ENCODE peak calls at places on chromosomes 7 and 10, in eight cellular contexts. One of them, this sample, is unnamed.
A peak's percentile ranks its signal among the peaks of the same experiment; 100 is the strongest.

GRCh38 chr7:128381161-128381821 is 19.8 kb upstream of the PRRT4 start:
- DNase-seq in stomach: no peak
- DNase-seq in PC-9: peak; percentile 27
- DNase-seq in SJCRH30: peak; percentile 68
- DNase-seq in ovary: no peak
- DNase-seq in cardiac muscle cell: no peak
- DNase-seq in CD8-positive, alpha-beta memory T cell: no peak
- DNase-seq in mucosa of descending colon: no peak
- DNase-seq in this sample: peak; percentile 69

GRCh38 chr10:10869592-10869991 is 148.1 kb upstream of the CELF2 start:
- DNase-seq in stomach: no peak
- DNase-seq in PC-9: peak; percentile 11
- DNase-seq in SJCRH30: peak; percentile 23
- DNase-seq in ovary: no peak
- DNase-seq in cardiac muscle cell: peak; percentile 63
- DNase-seq in CD8-positive, alpha-beta memory T cell: no peak
- DNase-seq in mucosa of descending colon: no peak
- DNase-seq in this sample: peak; percentile 17

GRCh38 chr7:70612811-70613210 is 519.1 kb upstream of the GALNT17 start:
- DNase-seq in stomach: no peak
- DNase-seq in PC-9: no peak
- DNase-seq in SJCRH30: no peak
- DNase-seq in ovary: no peak
- DNase-seq in cardiac muscle cell: no peak
- DNase-seq in CD8-positive, alpha-beta memory T cell: no peak
- DNase-seq in mucosa of descending colon: no peak
- DNase-seq in this sample: no peak

GRCh38 chr7:132419538-132419937 is 156.7 kb downstream of the PLXNA4 start:
- DNase-seq in stomach: no peak
- DNase-seq in PC-9: no peak
- DNase-seq in SJCRH30: peak; percentile 24
- DNase-seq in ovary: no peak
- DNase-seq in cardiac muscle cell: peak; percentile 86
- DNase-seq in CD8-positive, alpha-beta memory T cell: no peak
- DNase-seq in mucosa of descending colon: no peak
- DNase-seq in this sample: no peak

GRCh38 chr7:78395298-78396120 is 596.9 kb downstream of the PHTF2 start:
- DNase-seq in stomach: no peak
- DNase-seq in PC-9: no peak
- DNase-seq in SJCRH30: no peak
- DNase-seq in ovary: no peak
- DNase-seq in cardiac muscle cell: no peak
- DNase-seq in CD8-positive, alpha-beta memory T cell: no peak
- DNase-seq in mucosa of descending colon: no peak
- DNase-seq in this sample: no peak

GRCh38 chr7:44264221-44264956 is 61.0 kb downstream of the CAMK2B start:
- DNase-seq in stomach: no peak
- DNase-seq in PC-9: peak; percentile 95
- DNase-seq in SJCRH30: no peak
- DNase-seq in ovary: no peak
- DNase-seq in cardiac muscle cell: no peak
- DNase-seq in CD8-positive, alpha-beta memory T cell: no peak
- DNase-seq in mucosa of descending colon: no peak
- DNase-seq in this sample: no peak

GRCh38 chr10:4382811-4383210 is 443.2 kb upstream of the AKR1E2 start:
- DNase-seq in stomach: no peak
- DNase-seq in PC-9: no peak
- DNase-seq in SJCRH30: peak; percentile 27
- DNase-seq in ovary: no peak
- DNase-seq in cardiac muscle cell: no peak
- DNase-seq in CD8-positive, alpha-beta memory T cell: no peak
- DNase-seq in mucosa of descending colon: no peak
- DNase-seq in this sample: no peak

GRCh38 chr10:61283066-61283465 is 170.1 kb downstream of the TMEM26 start:
- DNase-seq in stomach: no peak
- DNase-seq in PC-9: no peak
- DNase-seq in SJCRH30: peak; percentile 13
- DNase-seq in ovary: no peak
- DNase-seq in cardiac muscle cell: no peak
- DNase-seq in CD8-positive, alpha-beta memory T cell: no peak
- DNase-seq in mucosa of descending colon: no peak
- DNase-seq in this sample: no peak

GRCh38 chr10:23869548-23869947 is 339.4 kb upstream of the KIAA1217 start:
- DNase-seq in stomach: no peak
- DNase-seq in PC-9: no peak
- DNase-seq in SJCRH30: no peak
- DNase-seq in ovary: no peak
- DNase-seq in cardiac muscle cell: no peak
- DNase-seq in CD8-positive, alpha-beta memory T cell: no peak
- DNase-seq in mucosa of descending colon: no peak
- DNase-seq in this sample: no peak

GRCh38 chr7:100372256-100372655 is 1.0 kb upstream of the PILRA start:
- DNase-seq in stomach: no peak
- DNase-seq in PC-9: no peak
- DNase-seq in SJCRH30: no peak
- DNase-seq in ovary: no peak
- DNase-seq in cardiac muscle cell: peak; percentile 81
- DNase-seq in CD8-positive, alpha-beta memory T cell: no peak
- DNase-seq in mucosa of descending colon: no peak
- DNase-seq in this sample: peak; percentile 45

GRCh38 chr10:64112697-64113367 is 591.6 kb downstream of the REEP3 start:
- DNase-seq in stomach: no peak
- DNase-seq in PC-9: no peak
- DNase-seq in SJCRH30: no peak
- DNase-seq in ovary: no peak
- DNase-seq in cardiac muscle cell: no peak
- DNase-seq in CD8-positive, alpha-beta memory T cell: no peak
- DNase-seq in mucosa of descending colon: no peak
- DNase-seq in this sample: no peak

GRCh38 chr10:58026036-58026435 is 241.7 kb downstream of the IPMK start:
- DNase-seq in stomach: no peak
- DNase-seq in PC-9: no peak
- DNase-seq in SJCRH30: no peak
- DNase-seq in ovary: no peak
- DNase-seq in cardiac muscle cell: no peak
- DNase-seq in CD8-positive, alpha-beta memory T cell: no peak
- DNase-seq in mucosa of descending colon: no peak
- DNase-seq in this sample: no peak

GRCh38 chr10:103578782-103579382 is 85.4 kb downstream of the NEURL1 start:
- DNase-seq in stomach: peak; percentile 69
- DNase-seq in PC-9: no peak
- DNase-seq in SJCRH30: peak; percentile 37
- DNase-seq in ovary: no peak
- DNase-seq in cardiac muscle cell: no peak
- DNase-seq in CD8-positive, alpha-beta memory T cell: no peak
- DNase-seq in mucosa of descending colon: peak; percentile 78
- DNase-seq in this sample: no peak

GRCh38 chr10:60397792-60398191 is 8.1 kb upstream of the ANK3 start:
- DNase-seq in stomach: no peak
- DNase-seq in PC-9: no peak
- DNase-seq in SJCRH30: no peak
- DNase-seq in ovary: no peak
- DNase-seq in cardiac muscle cell: no peak
- DNase-seq in CD8-positive, alpha-beta memory T cell: no peak
- DNase-seq in mucosa of descending colon: no peak
- DNase-seq in this sample: no peak

GRCh38 chr10:118793545-118793944 is 38.8 kb upstream of the CACUL1 start:
- DNase-seq in stomach: no peak
- DNase-seq in PC-9: no peak
- DNase-seq in SJCRH30: no peak
- DNase-seq in ovary: no peak
- DNase-seq in cardiac muscle cell: no peak
- DNase-seq in CD8-positive, alpha-beta memory T cell: no peak
- DNase-seq in mucosa of descending colon: no peak
- DNase-seq in this sample: no peak

GRCh38 chr7:29987083-29987482 is 2.5 kb downstream of the SCRN1 start:
- DNase-seq in stomach: no peak
- DNase-seq in PC-9: peak; percentile 8
- DNase-seq in SJCRH30: no peak
- DNase-seq in ovary: no peak
- DNase-seq in cardiac muscle cell: peak; percentile 35
- DNase-seq in CD8-positive, alpha-beta memory T cell: no peak
- DNase-seq in mucosa of descending colon: no peak
- DNase-seq in this sample: no peak

GRCh38 chr10:57535306-57535705 is 732.4 kb downstream of the IPMK start:
- DNase-seq in stomach: no peak
- DNase-seq in PC-9: no peak
- DNase-seq in SJCRH30: no peak
- DNase-seq in ovary: no peak
- DNase-seq in cardiac muscle cell: no peak
- DNase-seq in CD8-positive, alpha-beta memory T cell: no peak
- DNase-seq in mucosa of descending colon: no peak
- DNase-seq in this sample: no peak

DNA sequence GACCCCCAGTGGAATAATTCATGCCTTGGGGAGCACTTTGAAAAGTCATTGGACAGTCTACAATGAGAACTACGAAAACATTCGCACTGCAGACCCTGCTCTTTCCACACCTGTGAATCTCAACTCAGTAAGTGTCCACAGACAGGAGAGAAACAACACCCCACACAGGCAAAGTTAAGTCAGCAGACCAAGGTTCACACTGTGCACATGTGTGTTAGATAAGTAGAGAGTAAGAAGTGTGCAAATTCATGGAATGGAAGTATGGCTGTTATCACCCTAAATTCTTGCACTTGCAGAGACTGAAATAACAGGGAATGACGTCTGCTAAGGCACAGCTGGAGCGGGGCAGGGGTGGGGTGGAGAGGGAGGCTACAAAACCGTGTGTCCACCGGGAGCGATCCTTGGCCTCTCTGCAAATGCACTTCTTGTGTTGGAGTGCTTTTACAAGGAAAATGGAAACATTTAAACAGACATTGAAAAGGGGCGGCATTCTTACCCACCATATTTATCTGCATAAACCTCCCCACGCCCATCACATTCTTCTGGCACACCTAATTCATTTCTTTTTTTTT is 30.3 kb downstream of the TNS3 start:
- DNase-seq in stomach: no peak
- DNase-seq in PC-9: no peak
- DNase-seq in SJCRH30: no peak
- DNase-seq in ovary: peak; percentile 73
- DNase-seq in cardiac muscle cell: no peak
- DNase-seq in CD8-positive, alpha-beta memory T cell: no peak
- DNase-seq in mucosa of descending colon: no peak
- DNase-seq in this sample: no peak
- H3K4me1 ChIP-seq in stomach: peaks cover 35% of the 10 kb centered on the region
- H3K4me1 ChIP-seq in PC-9: peaks cover 17% of the 10 kb centered on the region
- H3K4me1 ChIP-seq in SJCRH30: no peaks in the 10 kb centered on the region
- H3K4me1 ChIP-seq in ovary: peaks cover 15% of the 10 kb centered on the region
- H3K4me1 ChIP-seq in cardiac muscle cell: no peaks in the 10 kb centered on the region
- H3K4me1 ChIP-seq in CD8-positive, alpha-beta memory T cell: no peaks in the 10 kb centered on the region
- H3K4me1 ChIP-seq in mucosa of descending colon: peaks cover 6% of the 10 kb centered on the region
- H3K4me1 ChIP-seq in this sample: no peaks in the 10 kb centered on the region

GRCh38 chr10:124299726-124300125 is 119.0 kb downstream of the OAT start:
- DNase-seq in stomach: no peak
- DNase-seq in PC-9: no peak
- DNase-seq in SJCRH30: no peak
- DNase-seq in ovary: no peak
- DNase-seq in cardiac muscle cell: no peak
- DNase-seq in CD8-positive, alpha-beta memory T cell: no peak
- DNase-seq in mucosa of descending colon: no peak
- DNase-seq in this sample: no peak

GRCh38 chr10:124300224-124300623 is 118.5 kb downstream of the OAT start:
- DNase-seq in stomach: no peak
- DNase-seq in PC-9: no peak
- DNase-seq in SJCRH30: no peak
- DNase-seq in ovary: no peak
- DNase-seq in cardiac muscle cell: no peak
- DNase-seq in CD8-positive, alpha-beta memory T cell: no peak
- DNase-seq in mucosa of descending colon: no peak
- DNase-seq in this sample: no peak

GRCh38 chr10:124296813-124297788 is 121.6 kb downstream of the OAT start:
- DNase-seq in stomach: no peak
- DNase-seq in PC-9: no peak
- DNase-seq in SJCRH30: no peak
- DNase-seq in ovary: no peak
- DNase-seq in cardiac muscle cell: no peak
- DNase-seq in CD8-positive, alpha-beta memory T cell: no peak
- DNase-seq in mucosa of descending colon: no peak
- DNase-seq in this sample: no peak

GRCh38 chr10:124300735-124301134 is 118.0 kb downstream of the OAT start:
- DNase-seq in stomach: no peak
- DNase-seq in PC-9: no peak
- DNase-seq in SJCRH30: no peak
- DNase-seq in ovary: no peak
- DNase-seq in cardiac muscle cell: no peak
- DNase-seq in CD8-positive, alpha-beta memory T cell: no peak
- DNase-seq in mucosa of descending colon: no peak
- DNase-seq in this sample: no peak

DNA sequence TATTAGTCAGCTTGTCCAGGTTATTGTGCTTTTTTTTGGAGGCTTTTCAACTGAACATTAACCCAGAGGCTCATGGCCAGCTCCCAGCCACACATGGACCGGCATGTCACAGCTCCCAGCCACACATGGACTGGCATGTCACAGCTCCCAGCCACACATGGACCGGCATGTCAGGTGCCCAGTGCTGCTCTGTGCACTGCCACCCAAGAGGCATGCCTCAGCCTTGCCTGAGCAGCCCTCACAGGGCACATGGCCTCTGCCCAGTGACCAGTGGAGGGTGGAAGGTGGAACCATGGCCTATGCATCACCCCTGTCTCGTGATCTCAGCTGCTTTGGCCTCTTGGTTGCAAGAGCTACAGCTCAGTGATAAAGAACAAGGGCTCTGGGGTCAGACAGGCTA is 119.8 kb downstream of the OAT start:
- DNase-seq in stomach: no peak
- DNase-seq in PC-9: no peak
- DNase-seq in SJCRH30: no peak
- DNase-seq in ovary: no peak
- DNase-seq in cardiac muscle cell: no peak
- DNase-seq in CD8-positive, alpha-beta memory T cell: no peak
- DNase-seq in mucosa of descending colon: no peak
- DNase-seq in this sample: no peak
- H3K4me3 ChIP-seq in stomach: no peak overlapping the region
- H3K4me3 ChIP-seq in PC-9: no peak overlapping the region
- H3K4me3 ChIP-seq in SJCRH30: no peak overlapping the region
- H3K4me3 ChIP-seq in ovary: no peak overlapping the region
- H3K4me3 ChIP-seq in cardiac muscle cell: no peak overlapping the region
- H3K4me3 ChIP-seq in CD8-positive, alpha-beta memory T cell: no peak overlapping the region
- H3K4me3 ChIP-seq in mucosa of descending colon: no peak overlapping the region
- H3K4me3 ChIP-seq in this sample: no peak overlapping the region

DNA sequence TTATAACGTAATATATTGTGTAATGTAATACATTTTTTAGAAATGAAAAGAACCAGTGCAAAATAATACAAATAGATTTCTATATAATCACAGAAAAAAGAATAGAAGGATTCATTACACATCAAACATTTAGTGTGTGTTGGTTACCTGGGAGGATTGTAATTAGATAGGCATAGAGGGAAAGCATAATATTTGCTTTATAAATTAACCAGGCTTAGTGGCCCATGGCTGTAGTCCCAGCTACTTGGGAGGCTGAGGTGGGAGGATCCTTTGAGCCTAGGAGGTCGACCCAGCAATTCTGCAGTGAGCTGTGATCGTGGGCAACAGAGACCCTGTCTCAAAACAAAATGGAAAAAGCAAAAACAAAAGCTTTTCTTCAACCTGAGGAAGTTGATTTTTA is 5.0 kb upstream of the CNOT4 start:
- DNase-seq in stomach: no peak
- DNase-seq in PC-9: no peak
- DNase-seq in SJCRH30: no peak
- DNase-seq in ovary: no peak
- DNase-seq in cardiac muscle cell: no peak
- DNase-seq in CD8-positive, alpha-beta memory T cell: no peak
- DNase-seq in mucosa of descending colon: no peak
- DNase-seq in this sample: no peak
- H3K4me1 ChIP-seq in stomach: peaks cover 8% of the 10 kb centered on the region
- H3K4me1 ChIP-seq in PC-9: peaks cover 10% of the 10 kb centered on the region
- H3K4me1 ChIP-seq in SJCRH30: no peaks in the 10 kb centered on the region
- H3K4me1 ChIP-seq in ovary: no peaks in the 10 kb centered on the region
- H3K4me1 ChIP-seq in cardiac muscle cell: peaks cover 6% of the 10 kb centered on the region
- H3K4me1 ChIP-seq in CD8-positive, alpha-beta memory T cell: peaks cover 6% of the 10 kb centered on the region
- H3K4me1 ChIP-seq in mucosa of descending colon: no peaks in the 10 kb centered on the region
- H3K4me1 ChIP-seq in this sample: no peaks in the 10 kb centered on the region

GRCh38 chr7:151251328-151251925 is 2.9 kb upstream of the SMARCD3 start:
- DNase-seq in stomach: peak; percentile 55
- DNase-seq in PC-9: peak; percentile 40
- DNase-seq in SJCRH30: peak; percentile 71
- DNase-seq in ovary: peak; percentile 82
- DNase-seq in cardiac muscle cell: peak; percentile 80
- DNase-seq in CD8-positive, alpha-beta memory T cell: no peak
- DNase-seq in mucosa of descending colon: peak; percentile 63
- DNase-seq in this sample: peak; percentile 78
- H3K4me3 ChIP-seq in stomach: peak overlapping the region; percentile 59
- H3K4me3 ChIP-seq in PC-9: peak overlapping the region; percentile 43
- H3K4me3 ChIP-seq in SJCRH30: peak overlapping the region; percentile 75
- H3K4me3 ChIP-seq in ovary: peak overlapping the region; percentile 72
- H3K4me3 ChIP-seq in cardiac muscle cell: peak overlapping the region; percentile 36
- H3K4me3 ChIP-seq in CD8-positive, alpha-beta memory T cell: no peak overlapping the region
- H3K4me3 ChIP-seq in mucosa of descending colon: no peak overlapping the region
- H3K4me3 ChIP-seq in this sample: peak overlapping the region; percentile 58